ENCODE peak calls at places on chromosome 12, in eight cellular contexts. One of them, this sample, is unnamed.

GRCh38 chr12:54009171-54010052 is 627 bp downstream of the HOXC8 start:
- DNase-seq in HFF-Myc: no peak
- DNase-seq in CD8-positive, alpha-beta T cell: no peak
- DNase-seq in left lung: no peak
- DNase-seq in heart right ventricle: no peak
- DNase-seq in fibroblast of lung: no peak
- DNase-seq in bronchial epithelial cell: no peak
- DNase-seq in left ventricle myocardium inferior: no peak
- DNase-seq in this sample: no peak

GRCh38 chr12:31215521-31216232 is 110.3 kb downstream of the SINHCAF start:
- DNase-seq in HFF-Myc: no peak
- DNase-seq in bronchial epithelial cell: peak; percentile 96
- DNase-seq in left lung: no peak
- DNase-seq in heart right ventricle: peak; percentile 68
- DNase-seq in CD8-positive, alpha-beta T cell: no peak
- DNase-seq in fibroblast of lung: no peak
- DNase-seq in left ventricle myocardium inferior: peak; percentile 71
- DNase-seq in this sample: no peak

GRCh38 chr12:70190252-70191010 is 52.8 kb upstream of the CNOT2 start:
- DNase-seq in fibroblast of lung: peak; percentile 18
- DNase-seq in HFF-Myc: no peak
- DNase-seq in bronchial epithelial cell: peak; percentile 50
- DNase-seq in CD8-positive, alpha-beta T cell: no peak
- DNase-seq in left ventricle myocardium inferior: no peak
- DNase-seq in heart right ventricle: no peak
- DNase-seq in left lung: no peak
- DNase-seq in this sample: no peak

GRCh38 chr12:105485926-105486325 is 155.4 kb downstream of the C12orf75 start:
- DNase-seq in bronchial epithelial cell: no peak
- DNase-seq in heart right ventricle: no peak
- DNase-seq in HFF-Myc: no peak
- DNase-seq in left ventricle myocardium inferior: no peak
- DNase-seq in fibroblast of lung: peak; percentile 11
- DNase-seq in CD8-positive, alpha-beta T cell: no peak
- DNase-seq in left lung: no peak
- DNase-seq in this sample: no peak

GRCh38 chr12:104494137-104494815 is 37.5 kb downstream of the CHST11 start:
- DNase-seq in left ventricle myocardium inferior: no peak
- DNase-seq in fibroblast of lung: no peak
- DNase-seq in CD8-positive, alpha-beta T cell: peak; percentile 59
- DNase-seq in HFF-Myc: no peak
- DNase-seq in left lung: no peak
- DNase-seq in bronchial epithelial cell: peak; percentile 37
- DNase-seq in heart right ventricle: no peak
- DNase-seq in this sample: no peak

GRCh38 chr12:12954361-12954760 is 2.4 kb upstream of the GPRC5D start:
- DNase-seq in left ventricle myocardium inferior: no peak
- DNase-seq in bronchial epithelial cell: no peak
- DNase-seq in CD8-positive, alpha-beta T cell: no peak
- DNase-seq in HFF-Myc: no peak
- DNase-seq in heart right ventricle: no peak
- DNase-seq in left lung: no peak
- DNase-seq in fibroblast of lung: no peak
- DNase-seq in this sample: no peak

GRCh38 chr12:62537544-62537943 is 70.9 kb downstream of the MON2 start:
- DNase-seq in heart right ventricle: no peak
- DNase-seq in left lung: no peak
- DNase-seq in fibroblast of lung: peak; percentile 85
- DNase-seq in bronchial epithelial cell: peak; percentile 35
- DNase-seq in CD8-positive, alpha-beta T cell: no peak
- DNase-seq in HFF-Myc: no peak
- DNase-seq in left ventricle myocardium inferior: no peak
- DNase-seq in this sample: no peak

GRCh38 chr12:18935371-18935965 is 194.1 kb upstream of the PLEKHA5 start:
- DNase-seq in CD8-positive, alpha-beta T cell: no peak
- DNase-seq in left ventricle myocardium inferior: no peak
- DNase-seq in fibroblast of lung: no peak
- DNase-seq in HFF-Myc: no peak
- DNase-seq in bronchial epithelial cell: no peak
- DNase-seq in heart right ventricle: no peak
- DNase-seq in left lung: no peak
- DNase-seq in this sample: no peak

GRCh38 chr12:51869490-51869865 is 18.4 kb upstream of the ANKRD33 start:
- DNase-seq in bronchial epithelial cell: no peak
- DNase-seq in HFF-Myc: no peak
- DNase-seq in fibroblast of lung: no peak
- DNase-seq in heart right ventricle: no peak
- DNase-seq in left lung: no peak
- DNase-seq in left ventricle myocardium inferior: no peak
- DNase-seq in CD8-positive, alpha-beta T cell: no peak
- DNase-seq in this sample: no peak
- H3K4me3 ChIP-seq in bronchial epithelial cell: no peak overlapping the region
- H3K4me3 ChIP-seq in HFF-Myc: peak overlapping the region; percentile 47
- H3K4me3 ChIP-seq in fibroblast of lung: peak overlapping the region; percentile 58
- H3K4me3 ChIP-seq in heart right ventricle: peak overlapping the region; percentile 34
- H3K4me3 ChIP-seq in left lung: peak overlapping the region; percentile 22
- H3K4me3 ChIP-seq in left ventricle myocardium inferior: peak overlapping the region; percentile 67
- H3K4me3 ChIP-seq in CD8-positive, alpha-beta T cell: no peak overlapping the region
- H3K4me3 ChIP-seq in this sample: no peak overlapping the region

DNA sequence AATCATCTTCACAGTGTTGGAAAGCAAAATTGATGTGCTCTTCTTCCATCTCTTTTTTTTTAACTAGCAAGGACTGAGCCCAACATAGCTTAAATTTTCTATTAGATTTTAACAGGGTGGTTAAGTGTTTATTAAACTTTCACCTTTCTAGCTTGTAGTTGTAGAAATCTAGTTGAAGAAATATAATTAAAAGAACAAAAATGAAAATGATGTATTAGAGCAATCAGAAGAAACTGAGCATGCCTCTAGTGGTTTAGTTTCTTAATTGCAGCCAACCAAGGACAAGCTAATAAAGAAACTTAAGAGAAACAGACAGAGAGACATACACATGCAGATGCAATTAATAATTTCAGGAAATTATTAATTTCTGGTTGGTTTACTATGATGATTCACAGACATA is 673.0 kb upstream of the LMO3 start:
- DNase-seq in HFF-Myc: no peak
- DNase-seq in heart right ventricle: no peak
- DNase-seq in CD8-positive, alpha-beta T cell: no peak
- DNase-seq in left ventricle myocardium inferior: no peak
- DNase-seq in left lung: no peak
- DNase-seq in bronchial epithelial cell: peak; percentile 15
- DNase-seq in fibroblast of lung: no peak
- DNase-seq in this sample: no peak
- TF ChIP-seq CTCF in HFF-Myc: no peak
- TF ChIP-seq CTCF in heart right ventricle: no peak
- TF ChIP-seq CTCF in CD8-positive, alpha-beta T cell: no peak
- TF ChIP-seq CTCF in left ventricle myocardium inferior: peak; percentile 12
- TF ChIP-seq CTCF in left lung: no peak
- TF ChIP-seq CTCF in bronchial epithelial cell: peak; percentile 30
- TF ChIP-seq CTCF in fibroblast of lung: no peak
- TF ChIP-seq CTCF in this sample: peak; percentile 7

GRCh38 chr12:122080149-122081107 is 1.9 kb downstream of the MLXIP start:
- DNase-seq in left ventricle myocardium inferior: peak; percentile 53
- DNase-seq in HFF-Myc: peak; percentile 61
- DNase-seq in bronchial epithelial cell: peak; percentile 92
- DNase-seq in heart right ventricle: no peak
- DNase-seq in fibroblast of lung: peak; percentile 87
- DNase-seq in left lung: peak; percentile 82
- DNase-seq in CD8-positive, alpha-beta T cell: no peak
- DNase-seq in this sample: no peak

GRCh38 chr12:122085006-122085405 is 6.5 kb downstream of the MLXIP start:
- DNase-seq in bronchial epithelial cell: no peak
- DNase-seq in left ventricle myocardium inferior: no peak
- DNase-seq in CD8-positive, alpha-beta T cell: no peak
- DNase-seq in fibroblast of lung: no peak
- DNase-seq in heart right ventricle: no peak
- DNase-seq in HFF-Myc: no peak
- DNase-seq in left lung: no peak
- DNase-seq in this sample: no peak

GRCh38 chr12:122081697-122082221 is 3.2 kb downstream of the MLXIP start:
- DNase-seq in heart right ventricle: peak; percentile 64
- DNase-seq in left lung: peak; percentile 40
- DNase-seq in left ventricle myocardium inferior: peak; percentile 60
- DNase-seq in bronchial epithelial cell: peak; percentile 40
- DNase-seq in CD8-positive, alpha-beta T cell: peak; percentile 35
- DNase-seq in HFF-Myc: no peak
- DNase-seq in fibroblast of lung: peak; percentile 91
- DNase-seq in this sample: peak; percentile 62

GRCh38 chr12:122081108-122081696 is 2.6 kb downstream of the MLXIP start:
- DNase-seq in CD8-positive, alpha-beta T cell: no peak
- DNase-seq in heart right ventricle: no peak
- DNase-seq in fibroblast of lung: peak; percentile 79
- DNase-seq in left lung: peak; percentile 33
- DNase-seq in left ventricle myocardium inferior: no peak
- DNase-seq in bronchial epithelial cell: peak; percentile 89
- DNase-seq in HFF-Myc: no peak
- DNase-seq in this sample: no peak

GRCh38 chr12:122082621-122083356 is 4.2 kb downstream of the MLXIP start:
- DNase-seq in left lung: peak; percentile 19
- DNase-seq in HFF-Myc: no peak
- DNase-seq in fibroblast of lung: no peak
- DNase-seq in heart right ventricle: no peak
- DNase-seq in CD8-positive, alpha-beta T cell: no peak
- DNase-seq in left ventricle myocardium inferior: no peak
- DNase-seq in bronchial epithelial cell: no peak
- DNase-seq in this sample: no peak
- H3K4me3 ChIP-seq in left lung: no peak overlapping the region
- H3K4me3 ChIP-seq in HFF-Myc: no peak overlapping the region
- H3K4me3 ChIP-seq in fibroblast of lung: peak overlapping the region; percentile 7
- H3K4me3 ChIP-seq in heart right ventricle: no peak overlapping the region
- H3K4me3 ChIP-seq in CD8-positive, alpha-beta T cell: peak overlapping the region; percentile 68
- H3K4me3 ChIP-seq in left ventricle myocardium inferior: peak overlapping the region; percentile 91
- H3K4me3 ChIP-seq in bronchial epithelial cell: no peak overlapping the region
- H3K4me3 ChIP-seq in this sample: no peak overlapping the region

GRCh38 chr12:82242729-82243128 is 115.5 kb downstream of the CCDC59 start:
- DNase-seq in bronchial epithelial cell: peak; percentile 22
- DNase-seq in heart right ventricle: no peak
- DNase-seq in left lung: no peak
- DNase-seq in HFF-Myc: no peak
- DNase-seq in left ventricle myocardium inferior: no peak
- DNase-seq in CD8-positive, alpha-beta T cell: no peak
- DNase-seq in fibroblast of lung: no peak
- DNase-seq in this sample: no peak
- TF ChIP-seq CTCF in bronchial epithelial cell: no peak
- TF ChIP-seq CTCF in heart right ventricle: no peak
- TF ChIP-seq CTCF in left lung: no peak
- TF ChIP-seq CTCF in HFF-Myc: no peak
- TF ChIP-seq CTCF in left ventricle myocardium inferior: no peak
- TF ChIP-seq CTCF in CD8-positive, alpha-beta T cell: no peak
- TF ChIP-seq CTCF in fibroblast of lung: no peak
- TF ChIP-seq CTCF in this sample: no peak

DNA sequence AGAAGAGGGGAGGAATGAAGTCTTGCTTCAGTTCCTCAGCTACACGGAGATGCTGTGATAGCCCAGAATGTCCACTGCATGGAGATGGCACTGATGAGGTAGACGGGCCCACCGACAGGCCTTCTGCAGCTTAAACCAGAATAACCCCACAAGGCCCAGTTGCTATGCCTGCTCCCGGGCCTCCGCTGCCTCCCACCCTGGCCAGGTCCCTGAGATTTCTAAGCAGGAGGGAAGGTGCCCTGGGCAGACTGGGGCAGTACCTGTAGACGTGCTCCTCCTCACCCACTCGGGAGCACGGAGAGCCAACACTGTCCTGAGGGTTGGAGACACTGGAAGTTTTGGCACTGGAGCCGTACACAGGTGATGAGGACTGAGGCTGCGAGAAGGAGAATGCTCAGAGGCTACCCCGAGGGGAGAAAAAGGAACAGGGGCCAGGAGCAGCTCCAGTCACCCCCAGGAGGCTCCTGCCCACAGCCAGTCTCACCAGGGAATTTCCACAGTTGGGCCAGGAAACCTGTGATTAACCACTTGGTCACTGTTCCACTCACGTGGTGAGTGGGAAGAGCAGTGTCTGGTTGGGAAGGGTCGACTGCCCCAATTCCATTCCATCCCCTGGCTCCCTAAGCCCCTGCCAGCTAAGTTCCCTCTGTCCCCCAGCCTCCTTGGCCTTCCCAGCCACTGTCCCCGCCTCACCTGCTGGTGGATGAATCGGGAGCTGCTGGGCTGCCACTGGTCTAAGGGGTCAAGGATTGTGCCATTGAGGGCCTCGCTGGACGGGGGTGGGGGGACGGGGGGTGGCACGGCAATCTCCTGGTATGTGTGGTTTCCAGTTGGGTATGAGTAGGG is 22.8 kb upstream of the RPLP0 start:
- DNase-seq in bronchial epithelial cell: no peak
- DNase-seq in fibroblast of lung: no peak
- DNase-seq in heart right ventricle: no peak
- DNase-seq in CD8-positive, alpha-beta T cell: no peak
- DNase-seq in HFF-Myc: no peak
- DNase-seq in left lung: no peak
- DNase-seq in left ventricle myocardium inferior: no peak
- DNase-seq in this sample: no peak
- H3K4me3 ChIP-seq in bronchial epithelial cell: no peak overlapping the region
- H3K4me3 ChIP-seq in fibroblast of lung: no peak overlapping the region
- H3K4me3 ChIP-seq in heart right ventricle: no peak overlapping the region
- H3K4me3 ChIP-seq in CD8-positive, alpha-beta T cell: no peak overlapping the region
- H3K4me3 ChIP-seq in HFF-Myc: no peak overlapping the region
- H3K4me3 ChIP-seq in left lung: peak overlapping the region; percentile 3
- H3K4me3 ChIP-seq in left ventricle myocardium inferior: no peak overlapping the region
- H3K4me3 ChIP-seq in this sample: no peak overlapping the region

DNA sequence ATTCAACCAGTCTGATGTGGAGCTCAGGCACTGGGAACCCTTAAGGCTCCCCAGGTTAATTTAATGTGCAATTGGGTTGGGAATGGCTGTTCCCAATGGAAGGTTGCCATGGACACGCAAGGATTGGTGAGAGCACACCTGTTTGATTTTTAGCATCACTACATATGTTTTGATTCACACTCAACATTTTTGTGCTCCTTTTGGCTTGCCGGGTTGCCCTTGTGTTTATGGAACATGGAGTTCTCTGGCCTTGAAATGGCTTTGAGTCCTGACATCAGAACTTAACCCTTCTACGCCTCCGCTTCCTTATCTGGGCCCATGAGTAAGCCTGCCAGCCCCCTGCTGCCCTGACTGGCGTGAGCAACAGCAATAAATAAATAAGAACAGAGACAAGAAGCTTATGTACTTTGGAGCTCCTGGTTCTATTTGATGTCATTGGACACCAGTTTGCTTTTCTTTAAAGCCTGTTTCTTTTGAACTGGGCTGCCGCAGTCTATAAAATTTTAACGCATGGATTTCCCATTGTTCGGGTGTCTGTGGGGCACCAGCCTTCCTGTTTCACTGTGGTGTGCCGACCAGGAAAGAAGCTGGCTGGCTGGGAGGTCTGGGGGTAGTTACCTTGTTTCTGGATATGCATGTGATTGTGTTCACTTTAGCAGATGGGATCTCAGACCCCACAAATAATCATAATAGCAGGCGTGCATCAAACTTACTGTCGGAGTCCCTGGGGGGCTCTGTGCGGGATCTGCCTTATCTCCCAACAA is 27.9 kb downstream of the TBX3 start:
- DNase-seq in fibroblast of lung: peak; percentile 99
- DNase-seq in left ventricle myocardium inferior: no peak
- DNase-seq in left lung: no peak
- DNase-seq in CD8-positive, alpha-beta T cell: no peak
- DNase-seq in heart right ventricle: no peak
- DNase-seq in HFF-Myc: no peak
- DNase-seq in bronchial epithelial cell: no peak
- DNase-seq in this sample: no peak
- TF ChIP-seq CTCF in fibroblast of lung: no peak
- TF ChIP-seq CTCF in left ventricle myocardium inferior: no peak
- TF ChIP-seq CTCF in left lung: no peak
- TF ChIP-seq CTCF in CD8-positive, alpha-beta T cell: no peak
- TF ChIP-seq CTCF in heart right ventricle: no peak
- TF ChIP-seq CTCF in HFF-Myc: no peak
- TF ChIP-seq CTCF in bronchial epithelial cell: no peak
- TF ChIP-seq CTCF in this sample: no peak